ENCODE peak calls at places on chromosome 12, in five cellular contexts. B is CD4-positive, CD25-positive, alpha-beta regulatory T cell; F is anterior cingulate cortex; M is Peyer's patch; Y is amniotic stem cell. Q is an unnamed sample.

GRCh38 chr12:52356031-52356761 is 11.1 kb downstream of the KRT85 start:
- DNase-seq in Y (no peak), M (peak; percentile 37), B (no peak), F (no peak), Q (no peak)

GRCh38 chr12:49515266-49515665 is 23.6 kb upstream of the KCNH3 start:
- DNase-seq in B (no peak), M (no peak), Y (peak; percentile 43), F (no peak), Q (no peak)

GRCh38 chr12:77685906-77686305 is 144.8 kb upstream of the NAV3 start:
- DNase-seq in Y (no peak), B (no peak), M (no peak), F (no peak), Q (no peak)

GRCh38 chr12:41486718-41487117 is 298.6 kb downstream of the PDZRN4 start:
- DNase-seq in M (no peak), F (no peak), Y (no peak), B (no peak), Q (no peak)

GRCh38 chr12:94587266-94588241 is 62.8 kb downstream of the TMCC3 start:
- DNase-seq in F (no peak), B (no peak), M (no peak), Y (no peak), Q (no peak)

GRCh38 chr12:65533177-65533883 is 254.8 kb downstream of the MSRB3 start:
- DNase-seq in M (no peak), Y (no peak), F (no peak), B (no peak), Q (no peak)

GRCh38 chr12:76083761-76084276 is 666 bp downstream of the NAP1L1 start:
- DNase-seq in F (peak; percentile 68), M (peak; percentile 80), Y (peak; percentile 53), B (peak; percentile 78), Q (peak; percentile 55)

GRCh38 chr12:112198120-112198733 is 72.9 kb downstream of the TRAFD1 start:
- DNase-seq in M (peak; percentile 60), B (no peak), Y (peak; percentile 11), F (no peak), Q (peak; percentile 5)

GRCh38 chr12:71725011-71725410 is 29.7 kb upstream of the RAB21 start:
- DNase-seq in M (no peak), F (no peak), B (no peak), Y (no peak), Q (no peak)

GRCh38 chr12:51699219-51699618 is 108.2 kb downstream of the SCN8A start:
- DNase-seq in F (no peak), M (no peak), Y (no peak), B (no peak), Q (no peak)

GRCh38 chr12:113818278-113818677 is 147.8 kb downstream of the RBM19 start:
- DNase-seq in B (no peak), M (no peak), Y (no peak), F (no peak), Q (peak; percentile 37)

GRCh38 chr12:59431266-59431665 is 164.6 kb upstream of the SLC16A7 start:
- DNase-seq in B (no peak), F (no peak), M (no peak), Y (no peak), Q (no peak)

GRCh38 chr12:83261998-83262397 is 575.3 kb downstream of the TMTC2 start:
- DNase-seq in M (no peak), F (no peak), Y (no peak), B (no peak), Q (no peak)

GRCh38 chr12:67981236-67982164 is 7.7 kb upstream of the IFNG-AS1 start:
- DNase-seq in F (no peak), Y (peak; percentile 30), B (no peak), M (no peak), Q (no peak)

GRCh38 chr12:110079477-110080400 is 31.4 kb upstream of the C12orf76 start:
- DNase-seq in M (peak; percentile 86), F (peak; percentile 81), B (peak; percentile 61), Y (no peak), Q (no peak)

GRCh38 chr12:93186131-93186530 is 191.6 kb upstream of the NUDT4 start:
- DNase-seq in Y (no peak), M (no peak), F (no peak), B (no peak), Q (no peak)

GRCh38 chr12:116159175-116159574 is 118.3 kb downstream of the MED13L start:
- DNase-seq in B (no peak), M (no peak), Y (no peak), F (no peak), Q (peak; percentile 54)

GRCh38 chr12:117155278-117156060 is 34.8 kb downstream of the FBXO21 start:
- DNase-seq in Y (no peak), M (peak; percentile 74), B (peak; percentile 49), F (peak; percentile 29), Q (no peak)

GRCh38 chr12:53423597-53423996 is at the start of gene AMHR2:
- DNase-seq in M (no peak), B (no peak), F (no peak), Y (no peak), Q (no peak)

GRCh38 chr12:53965251-53966069 is 7.5 kb upstream of the HOXC11 start:
- DNase-seq in F (no peak), M (no peak), B (no peak), Y (no peak), Q (no peak)

GRCh38 chr12:68428724-68429580 is 96.8 kb upstream of the MDM1 start:
- DNase-seq in M (no peak), F (no peak), B (no peak), Y (no peak), Q (no peak)

GRCh38 chr12:117850048-117850447 is 118.7 kb downstream of the KSR2 start:
- DNase-seq in F (no peak), Y (no peak), M (peak; percentile 67), B (no peak), Q (peak; percentile 25)

GRCh38 chr12:64390275-64390851 is at the start of gene C12orf56:
- DNase-seq in F (no peak), Y (no peak), B (no peak), M (no peak), Q (no peak)

GRCh38 chr12:3527181-3527580 is 36.2 kb downstream of the PRMT8 start:
- DNase-seq in M (no peak), Y (no peak), B (no peak), F (no peak), Q (no peak)

GRCh38 chr12:62701492-62701891 is 233.5 kb downstream of the PPM1H start:
- DNase-seq in B (no peak), F (no peak), Y (no peak), M (no peak), Q (no peak)

GRCh38 chr12:121443911-121444841 is 44.3 kb downstream of the RNF34 start:
- DNase-seq in F (peak; percentile 44), M (no peak), B (no peak), Y (no peak), Q (no peak)

GRCh38 chr12:7092229-7092985 is at the start of gene C1R:
- DNase-seq in M (peak; percentile 88), B (peak; percentile 56), F (peak; percentile 10), Y (peak; percentile 30), Q (peak; percentile 62)

GRCh38 chr12:3141339-3142321 is 64.5 kb downstream of the TSPAN9 start:
- DNase-seq in M (no peak), B (no peak), F (no peak), Y (no peak), Q (no peak)

GRCh38 chr12:20369164-20370000 is 1.0 kb downstream of the PDE3A start:
- DNase-seq in Y (peak; percentile 47), F (peak; percentile 8), M (peak; percentile 82), B (no peak), Q (peak; percentile 43)

GRCh38 chr12:14272954-14273910 is 92.2 kb upstream of the ATF7IP start:
- DNase-seq in Y (no peak), F (no peak), M (no peak), B (no peak), Q (peak; percentile 53)

GRCh38 chr12:101021911-101022388 is 188.1 kb downstream of the SLC5A8 start:
- DNase-seq in M (no peak), Y (peak; percentile 62), F (no peak), B (no peak), Q (no peak)

GRCh38 chr12:62907067-62907466 is 27.9 kb downstream of the PPM1H start:
- DNase-seq in Y (no peak), B (no peak), F (no peak), M (no peak), Q (no peak)

GRCh38 chr12:11092128-11092527 is at the start of gene TAS2R43:
- DNase-seq in Y (no peak), M (no peak), F (no peak), B (no peak), Q (no peak)

GRCh38 chr12:24901975-24902461 is 46.9 kb downstream of the BCAT1 start:
- DNase-seq in B (no peak), Y (no peak), M (no peak), F (peak; percentile 57), Q (no peak)